ENCODE peak calls at places on chromosomes 5 and 9, in four cellular contexts. V is CD8-positive, alpha-beta memory T cell; B is uterus; T is SJSA1. M is an unnamed sample.

GRCh38 chr9:128098017-128098935 is 29.3 kb downstream of the PTGES2 start:
- DNase-seq in B (peak; percentile 90), V (peak; percentile 66), T (peak; percentile 90), M (peak; percentile 99)

GRCh38 chr9:120937596-120937995 is 11.0 kb upstream of the TRAF1 start:
- DNase-seq in T (peak; percentile 44), B (no peak), V (no peak), M (no peak)

GRCh38 chr5:169590602-169591001 is 7.0 kb downstream of the SPDL1 start:
- DNase-seq in T (no peak), V (no peak), B (no peak), M (no peak)

GRCh38 chr5:172407861-172408260 is 46.5 kb downstream of the SH3PXD2B start:
- DNase-seq in V (no peak), B (peak; percentile 75), T (no peak), M (peak; percentile 76)

GRCh38 chr9:107246259-107247254 is 36.5 kb upstream of the RAD23B start:
- DNase-seq in V (no peak), T (no peak), B (no peak), M (no peak)

GRCh38 chr5:155651-156410 is 35.5 kb upstream of the LRRC14B start:
- DNase-seq in B (no peak), V (no peak), T (no peak), M (peak; percentile 49)

GRCh38 chr5:172175263-172175719 is 12.7 kb downstream of the STK10 start:
- DNase-seq in T (no peak), V (peak; percentile 87), B (no peak), M (peak; percentile 74)

GRCh38 chr5:169856571-169856970 is 123.7 kb downstream of the INSYN2B start:
- DNase-seq in V (no peak), T (peak; percentile 28), B (no peak), M (no peak)

GRCh38 chr5:29894668-29895067 is 1298.8 kb upstream of the CDH6 start:
- DNase-seq in V (no peak), T (no peak), B (no peak), M (no peak)

DNA sequence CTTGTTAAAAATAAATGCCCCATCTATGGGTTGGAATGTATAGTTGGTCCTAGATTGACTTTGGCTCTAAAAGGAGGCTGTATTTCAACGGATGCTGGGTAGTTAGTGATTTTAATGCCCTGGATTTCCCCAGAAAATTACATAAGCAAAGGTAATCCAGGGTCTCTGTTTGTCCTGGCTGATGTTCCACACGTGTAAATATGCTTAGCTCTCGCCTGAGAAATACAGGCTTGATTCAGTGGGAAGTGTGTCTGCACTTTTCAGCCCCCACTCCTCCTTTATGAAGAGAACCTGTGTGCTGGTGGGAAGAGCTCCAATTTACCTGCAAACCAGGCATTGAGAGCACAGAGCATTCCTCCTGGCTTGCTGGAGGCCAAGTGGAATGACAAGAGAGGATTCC is 294.6 kb upstream of the CLINT1 start:
- DNase-seq in V (no peak), B (no peak), T (no peak), M (no peak)
- H3K27me3 ChIP-seq in V (no peaks in the 10 kb centered on the region), B (no peaks in the 10 kb centered on the region), T (no peaks in the 10 kb centered on the region), M (no peaks in the 10 kb centered on the region)

GRCh38 chr9:81871695-81872094 is 56.5 kb upstream of the SPATA31D4 start:
- DNase-seq in B (no peak), T (peak; percentile 68), V (no peak), M (no peak)
- H3K27ac ChIP-seq in B (no peak overlapping the region), T (peak overlapping the region; percentile 61), V (no peak overlapping the region), M (no peak overlapping the region)

GRCh38 chr9:97501972-97502221 is 431 bp downstream of the TMOD1 start:
- DNase-seq in B (no peak), V (no peak), T (no peak), M (no peak)
- H3K27me3 ChIP-seq in B (no peaks in the 10 kb centered on the region), V (peaks cover 13% of the 10 kb centered on the region), T (peaks cover 46% of the 10 kb centered on the region), M (no peaks in the 10 kb centered on the region)

GRCh38 chr5:132363431-132364112 is 5.9 kb upstream of the SLC22A5 start:
- DNase-seq in V (no peak), B (no peak), T (peak; percentile 27), M (no peak)
- H3K27ac ChIP-seq in V (no peak overlapping the region), B (no peak overlapping the region), T (no peak overlapping the region), M (peak overlapping the region; percentile 72)

GRCh38 chr5:2747372-2748179 is 3.9 kb downstream of the IRX2 start:
- DNase-seq in T (no peak), B (no peak), V (no peak), M (no peak)
- H3K27me3 ChIP-seq in T (no peaks in the 10 kb centered on the region), B (peaks cover 69% of the 10 kb centered on the region), V (peaks cover 6% of the 10 kb centered on the region), M (peaks cover 78% of the 10 kb centered on the region)

GRCh38 chr5:149632311-149633251 is 51.3 kb downstream of the ARHGEF37 start:
- DNase-seq in T (peak; percentile 35), V (no peak), B (no peak), M (peak; percentile 55)
- H3K27ac ChIP-seq in T (no peak overlapping the region), V (peak overlapping the region; percentile 16), B (no peak overlapping the region), M (no peak overlapping the region)